ENCODE peak calls at places on chromosomes 3 and 15, in eight cellular contexts. R is Calu3, X is epithelial cell of esophagus, O is left lung, P is body of pancreas, L is uterus, F is fibroblast of pulmonary artery, N is breast epithelium. B is an unnamed sample.

GRCh38 chr3:149393355-149394165 is 16.1 kb upstream of the TM4SF1 start:
- DNase-seq in L (peak), P (peak), F (peak), X (peak), O (peak), R (peak), N (peak), B (peak)

GRCh38 chr15:31459011-31459748 is 132.5 kb downstream of the KLF13 start:
- DNase-seq in N (no peak), X (peak), L (no peak), P (no peak), F (no peak), O (no peak), R (no peak), B (peak)

GRCh38 chr3:120615863-120616599 is 19.9 kb downstream of the NDUFB4 start:
- DNase-seq in L (peak), R (no peak), N (no peak), P (peak), X (peak), F (peak), O (peak), B (no peak)

GRCh38 chr3:177607596-177607995 is 410.3 kb upstream of the TBL1XR1 start:
- DNase-seq in P (no peak), R (no peak), X (no peak), F (no peak), L (no peak), N (no peak), O (no peak), B (no peak)

GRCh38 chr3:122560680-122561079 is 3.4 kb downstream of the PARP9 start:
- DNase-seq in R (peak), P (peak), L (no peak), F (peak), N (no peak), O (no peak), X (peak), B (peak)

GRCh38 chr15:93159892-93160398 is 70.9 kb upstream of the RGMA start:
- DNase-seq in R (no peak), F (no peak), O (no peak), P (no peak), X (no peak), N (no peak), L (no peak), B (no peak)

GRCh38 chr3:69719292-69719691 is 20.0 kb upstream of the MITF start:
- DNase-seq in R (no peak), X (no peak), N (no peak), P (no peak), F (no peak), L (no peak), O (no peak), B (no peak)

GRCh38 chr3:185977679-185978040 is 39.8 kb upstream of the TRA2B start:
- DNase-seq in L (no peak), N (no peak), P (no peak), R (no peak), O (no peak), X (no peak), F (no peak), B (no peak)

GRCh38 chr15:52523192-52523591 is 5.5 kb downstream of the MYO5A start:
- DNase-seq in R (no peak), X (peak), F (peak), L (no peak), N (no peak), O (no peak), P (no peak), B (peak)

GRCh38 chr3:23264413-23264812 is 61.3 kb downstream of the UBE2E2 start:
- DNase-seq in O (no peak), R (no peak), X (peak), P (no peak), L (no peak), N (no peak), F (peak), B (no peak)

GRCh38 chr3:59412506-59412905 is 362.7 kb upstream of the CFAP20DC start:
- DNase-seq in R (no peak), O (no peak), X (peak), P (no peak), L (no peak), N (no peak), F (no peak), B (no peak)

GRCh38 chr15:73940061-73940981 is 14.1 kb downstream of the LOXL1 start:
- DNase-seq in N (no peak), R (no peak), X (no peak), L (no peak), O (no peak), F (no peak), P (no peak), B (no peak)

GRCh38 chr15:68633181-68634121 is 54.7 kb downstream of the CORO2B start:
- DNase-seq in O (no peak), R (no peak), X (no peak), F (no peak), N (no peak), P (no peak), L (no peak), B (no peak)

GRCh38 chr15:68632101-68632500 is 53.3 kb downstream of the CORO2B start:
- DNase-seq in F (no peak), R (no peak), X (no peak), L (no peak), P (no peak), N (no peak), O (no peak), B (no peak)

GRCh38 chr15:68630836-68631235 is 52.0 kb downstream of the CORO2B start:
- DNase-seq in X (no peak), F (no peak), N (no peak), R (no peak), P (no peak), L (no peak), O (no peak), B (no peak)

GRCh38 chr15:68630205-68630555 is 51.4 kb downstream of the CORO2B start:
- DNase-seq in F (no peak), N (no peak), P (no peak), O (no peak), L (no peak), X (no peak), R (no peak), B (no peak)

GRCh38 chr15:68631621-68632051 is 52.8 kb downstream of the CORO2B start:
- DNase-seq in L (no peak), P (peak), X (no peak), N (no peak), O (no peak), F (no peak), R (no peak), B (no peak)
- TF ChIP-seq CTCF in L (no peak), P (no peak), X (no peak), N (no peak), O (no peak), F (no peak), R (no peak), B (no peak)

GRCh38 chr15:60928987-60929386 is 300.1 kb downstream of the RORA start:
- DNase-seq in X (no peak), R (no peak), F (no peak), O (no peak), L (no peak), N (no peak), P (no peak), B (no peak)

GRCh38 chr15:60933914-60934885 is 294.9 kb downstream of the RORA start:
- DNase-seq in L (no peak), O (no peak), F (no peak), X (peak), N (no peak), R (peak), P (no peak), B (peak)

GRCh38 chr15:60935130-60935529 is 294.0 kb downstream of the RORA start:
- DNase-seq in P (no peak), L (no peak), F (no peak), X (no peak), N (no peak), O (no peak), R (no peak), B (no peak)

GRCh38 chr15:60936186-60936585 is 292.9 kb downstream of the RORA start:
- DNase-seq in N (no peak), L (no peak), X (no peak), F (no peak), P (peak), R (no peak), O (no peak), B (no peak)

DNA sequence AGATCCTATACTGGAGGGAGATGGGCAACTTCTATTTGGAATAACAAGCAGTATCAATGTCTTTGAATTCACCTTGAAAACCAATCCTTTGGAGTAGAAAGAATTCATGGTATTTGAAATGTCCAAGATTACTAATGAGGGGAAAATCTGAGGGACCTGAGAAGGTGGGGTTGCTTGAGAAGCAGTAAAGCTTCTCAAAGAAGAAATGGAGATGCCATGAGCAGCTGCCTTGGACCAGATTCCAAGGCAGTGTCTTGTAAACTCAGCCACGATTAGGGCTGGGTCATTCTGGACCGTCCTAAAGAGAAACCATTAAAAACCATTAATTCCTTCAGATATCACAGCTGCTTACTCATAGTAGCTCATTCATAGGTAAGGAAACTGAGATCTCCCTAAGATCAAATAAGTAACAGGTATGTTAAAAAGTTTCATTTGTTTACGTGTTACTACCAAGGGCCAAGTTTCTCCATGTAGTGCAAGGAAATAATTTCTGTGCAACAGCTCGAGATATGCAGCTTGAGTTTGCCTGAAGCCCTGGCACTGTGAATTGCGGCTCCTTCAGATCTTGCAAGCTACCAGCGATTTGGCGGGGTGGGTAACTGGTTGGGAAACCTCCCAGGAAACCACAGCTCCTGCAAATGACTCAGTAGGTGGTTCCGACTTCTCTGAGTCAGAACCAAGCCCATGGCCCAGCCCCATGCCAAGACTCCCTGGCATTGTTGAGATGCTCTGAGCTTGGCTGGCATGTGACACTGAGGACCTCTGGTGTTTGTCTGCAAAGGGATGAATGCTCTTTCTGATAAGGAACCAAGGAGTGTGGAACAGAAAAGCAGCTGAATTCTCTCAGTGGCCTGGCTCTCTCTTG is 296.8 kb downstream of the RORA start:
- DNase-seq in N (no peak), X (peak), F (peak), O (no peak), R (peak), L (no peak), P (no peak), B (peak)
- TF ChIP-seq CTCF in N (no peak), X (peak), F (no peak), O (no peak), R (no peak), L (no peak), P (no peak), B (peak)

DNA sequence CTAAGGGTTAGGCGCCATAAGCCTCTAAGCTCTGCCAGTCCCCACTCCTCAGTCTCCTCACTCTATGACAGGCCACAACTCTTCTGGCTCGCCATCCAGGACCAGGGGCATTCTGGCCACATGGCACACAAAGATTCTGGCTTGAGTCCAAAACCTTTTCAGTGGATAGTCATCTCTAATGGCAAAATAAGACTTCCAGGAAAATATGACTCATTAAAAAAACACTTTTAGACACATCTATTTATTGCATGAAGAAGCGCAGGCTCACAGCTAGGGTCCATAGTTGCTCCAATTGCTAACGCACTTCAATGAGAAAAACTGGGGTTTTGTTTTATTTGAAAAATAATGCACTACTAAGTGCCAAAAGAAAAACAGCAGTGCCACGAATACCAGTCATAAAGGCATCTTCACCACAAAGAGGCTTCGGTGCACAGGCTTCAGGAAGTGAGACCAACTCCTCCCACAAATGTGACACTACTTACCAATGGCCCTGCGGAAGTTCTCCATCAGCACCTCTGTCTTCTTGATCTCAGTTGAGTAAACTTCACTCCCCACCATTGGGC is 11.1 kb downstream of the RUVBL1 start:
- DNase-seq in X (peak), L (no peak), R (no peak), F (peak), O (no peak), P (no peak), N (no peak), B (peak)
- TF ChIP-seq CTCF in X (no peak), L (no peak), R (no peak), F (peak), O (no peak), P (no peak), N (no peak), B (no peak)

DNA sequence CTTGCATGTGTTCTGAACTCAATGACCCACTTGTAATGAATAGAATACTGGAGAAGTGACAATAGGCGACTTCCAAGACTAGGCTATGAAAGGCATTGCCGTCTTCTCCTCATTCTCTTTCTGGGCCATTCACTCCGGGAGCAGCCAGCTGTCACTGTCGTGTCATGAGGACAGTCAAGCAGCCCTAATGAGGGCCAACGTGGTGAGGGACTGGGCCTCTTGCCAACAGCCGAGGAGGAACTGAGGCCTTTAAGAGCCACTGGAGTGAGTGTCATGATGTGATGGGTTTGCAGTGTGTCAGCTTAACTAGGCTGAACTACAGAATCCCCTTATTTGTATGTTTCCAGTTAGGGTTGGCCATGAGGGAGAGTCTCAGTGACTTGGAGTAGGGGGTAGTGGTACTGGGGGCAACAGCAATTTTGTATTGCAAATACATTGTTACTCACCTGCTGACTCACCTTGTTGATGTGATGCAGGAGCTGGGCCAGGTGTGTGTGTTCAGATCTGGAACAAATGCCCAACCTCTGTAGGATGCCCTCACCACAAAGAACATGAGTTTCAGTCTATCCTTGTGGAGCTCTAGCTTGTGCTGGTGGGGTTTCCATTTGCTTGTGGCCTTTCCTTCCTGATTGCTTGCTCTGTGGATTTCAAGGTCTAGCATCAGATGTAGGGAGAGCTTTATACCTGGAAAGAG is 188.5 kb upstream of the PROK2 start:
- DNase-seq in N (no peak), O (peak), F (no peak), R (no peak), L (no peak), X (peak), P (peak), B (peak)
- TF ChIP-seq CTCF in N (no peak), O (no peak), F (no peak), R (no peak), L (no peak), X (no peak), P (no peak), B (no peak)

GRCh38 chr3:166837535-166837934 is 542.6 kb downstream of the ZBBX start:
- DNase-seq in O (no peak), N (no peak), X (peak), L (no peak), R (peak), F (no peak), P (peak), B (peak)
- TF ChIP-seq CTCF in O (no peak), N (no peak), X (peak), L (no peak), R (peak), F (no peak), P (peak), B (no peak)

GRCh38 chr3:70748593-70748992 is 436.2 kb upstream of the MDFIC2 start:
- DNase-seq in L (no peak), N (no peak), R (no peak), P (no peak), O (no peak), X (no peak), F (no peak), B (no peak)

GRCh38 chr3:70754314-70754713 is 441.9 kb upstream of the MDFIC2 start:
- DNase-seq in L (no peak), O (no peak), R (no peak), X (peak), F (peak), P (no peak), N (no peak), B (peak)

GRCh38 chr3:70749122-70749521 is 436.7 kb upstream of the MDFIC2 start:
- DNase-seq in N (no peak), L (no peak), R (no peak), P (no peak), F (no peak), O (no peak), X (no peak), B (no peak)

GRCh38 chr3:70757658-70758057 is 445.2 kb upstream of the MDFIC2 start:
- DNase-seq in O (no peak), F (no peak), N (no peak), L (no peak), X (no peak), P (peak), R (no peak), B (no peak)

GRCh38 chr3:70753572-70753971 is 441.1 kb upstream of the MDFIC2 start:
- DNase-seq in L (no peak), O (no peak), X (peak), N (no peak), P (no peak), R (no peak), F (no peak), B (no peak)
- TF ChIP-seq CTCF in L (no peak), O (no peak), X (peak), N (peak), P (no peak), R (no peak), F (peak), B (no peak)

GRCh38 chr3:194270627-194271458 is 80.3 kb downstream of the CPN2 start:
- DNase-seq in X (peak), N (peak), F (peak), O (peak), R (peak), L (peak), P (peak), B (peak)

GRCh38 chr3:194267744-194268658 is 83.1 kb downstream of the CPN2 start:
- DNase-seq in N (peak), R (no peak), F (peak), P (peak), O (no peak), X (no peak), L (peak), B (no peak)

GRCh38 chr3:194271459-194272035 is 79.6 kb downstream of the CPN2 start:
- DNase-seq in X (no peak), L (no peak), F (no peak), O (no peak), R (no peak), P (no peak), N (no peak), B (no peak)

GRCh38 chr3:194268659-194269487 is 82.3 kb downstream of the CPN2 start:
- DNase-seq in L (no peak), X (no peak), O (no peak), N (peak), R (no peak), F (no peak), P (peak), B (no peak)

DNA sequence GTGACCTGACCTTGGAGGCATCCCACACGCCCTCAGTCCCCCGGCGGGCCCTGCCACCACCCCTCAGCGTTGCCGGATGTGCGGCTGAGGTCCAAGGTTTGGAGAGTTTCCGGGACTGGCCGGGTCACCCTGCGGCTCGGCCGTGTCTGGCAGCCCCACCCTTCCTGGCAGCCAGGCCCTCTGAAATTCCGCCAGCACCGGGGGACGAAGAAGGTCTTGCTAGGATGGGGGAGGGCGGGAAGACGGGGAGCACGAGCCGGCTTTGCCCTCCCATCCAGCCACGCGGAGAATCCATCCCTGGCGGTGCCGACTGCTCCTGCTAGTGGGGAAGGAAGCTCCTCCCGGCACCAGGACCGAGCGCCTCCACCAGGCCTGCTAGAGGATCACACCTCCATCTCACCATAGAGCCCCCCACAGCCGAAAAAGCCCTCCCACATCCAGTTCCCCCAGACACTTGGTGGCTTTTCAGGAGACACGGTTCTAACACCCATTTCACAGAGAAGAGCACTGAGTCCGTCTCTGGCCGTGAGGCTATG is 81.5 kb downstream of the CPN2 start:
- DNase-seq in X (no peak), N (peak), R (peak), O (peak), F (peak), L (peak), P (peak), B (no peak)
- TF ChIP-seq CTCF in X (no peak), N (peak), R (peak), O (peak), F (peak), L (peak), P (no peak), B (no peak)

GRCh38 chr15:89101302-89102191 is 13.3 kb downstream of the ABHD2 start:
- DNase-seq in R (peak), L (peak), F (peak), O (peak), N (peak), P (peak), X (peak), B (peak)

GRCh38 chr15:89106200-89106599 is 17.9 kb downstream of the ABHD2 start:
- DNase-seq in O (no peak), R (no peak), N (no peak), P (no peak), X (no peak), F (no peak), L (no peak), B (no peak)

GRCh38 chr15:89103481-89104171 is 15.4 kb downstream of the ABHD2 start:
- DNase-seq in N (no peak), P (no peak), R (no peak), X (no peak), O (no peak), L (no peak), F (no peak), B (no peak)

GRCh38 chr15:89105147-89105546 is 16.9 kb downstream of the ABHD2 start:
- DNase-seq in P (no peak), R (no peak), X (peak), O (no peak), L (no peak), N (no peak), F (peak), B (peak)

GRCh38 chr15:89104172-89104564 is 15.9 kb downstream of the ABHD2 start:
- DNase-seq in N (no peak), R (no peak), F (peak), P (no peak), X (no peak), O (no peak), L (peak), B (no peak)
- TF ChIP-seq CTCF in N (no peak), R (no peak), F (no peak), P (no peak), X (no peak), O (no peak), L (no peak), B (no peak)

GRCh38 chr3:133901083-133901482 is 5.4 kb upstream of the RAB6B start:
- DNase-seq in P (no peak), O (no peak), N (no peak), X (no peak), R (no peak), L (no peak), F (no peak), B (no peak)
- TF ChIP-seq CTCF in P (no peak), O (no peak), N (no peak), X (no peak), R (no peak), L (no peak), F (peak), B (no peak)